ENCODE peak calls at places on chromosomes 5 and 9, in six cellular contexts. Z, S, H, Q, A and F are unnamed samples. For H3K27me3, the result is how much of the 10 kb centered on the place peaks cover.

GRCh38 chr5:67173959-67174358 is 22.6 kb downstream of the CD180 start:
- DNase-seq in Z (no peak), S (no peak), H (no peak), Q (no peak), A (no peak), F (no peak)

GRCh38 chr9:4296217-4296616 is 3.7 kb downstream of the GLIS3 start:
- DNase-seq in Z (no peak), S (no peak), H (no peak), Q (no peak), A (no peak), F (no peak)

GRCh38 chr9:127458921-127459320 is 7.6 kb downstream of the LRSAM1 start:
- DNase-seq in Z (no peak), S (no peak), H (no peak), Q (no peak), A (no peak), F (no peak)

GRCh38 chr5:157331807-157332206 is 65.9 kb downstream of the CYFIP2 start:
- DNase-seq in Z (no peak), S (no peak), H (no peak), Q (no peak), A (no peak), F (no peak)

GRCh38 chr5:137743031-137743640 is 7.2 kb upstream of the KLHL3 start:
- DNase-seq in Z (no peak), S (no peak), H (peak), Q (no peak), A (peak), F (peak)

GRCh38 chr5:146366904-146367303 is 28.3 kb downstream of the POU4F3 start:
- DNase-seq in Z (no peak), S (no peak), H (no peak), Q (no peak), A (no peak), F (no peak)

GRCh38 chr5:169095976-169096375 is 205.0 kb downstream of the SLIT3 start:
- DNase-seq in Z (no peak), S (no peak), H (no peak), Q (no peak), A (no peak), F (no peak)

GRCh38 chr5:20538341-20538740 is 550.3 kb upstream of the CDH18 start:
- DNase-seq in Z (no peak), S (no peak), H (no peak), Q (no peak), A (no peak), F (no peak)

GRCh38 chr9:12923472-12924009 is 148.7 kb downstream of the LURAP1L start:
- DNase-seq in Z (peak), S (peak), H (no peak), Q (no peak), A (no peak), F (no peak)

GRCh38 chr9:101860920-101861319 is 122.5 kb upstream of the GRIN3A start:
- DNase-seq in Z (no peak), S (no peak), H (no peak), Q (no peak), A (no peak), F (no peak)

GRCh38 chr5:10546186-10546585 is 17.7 kb upstream of the ANKRD33B start:
- DNase-seq in Z (no peak), S (no peak), H (no peak), Q (no peak), A (no peak), F (no peak)

GRCh38 chr9:102855646-102856045 is 139.5 kb upstream of the CYLC2 start:
- DNase-seq in Z (no peak), S (no peak), H (no peak), Q (no peak), A (no peak), F (no peak)

GRCh38 chr9:94806307-94806893 is 79.9 kb downstream of the AOPEP start:
- DNase-seq in Z (no peak), S (no peak), H (no peak), Q (no peak), A (no peak), F (no peak)

GRCh38 chr9:72363908-72364678 is 915 bp downstream of the ZFAND5 start:
- DNase-seq in Z (no peak), S (peak), H (peak), Q (no peak), A (peak), F (peak)

GRCh38 chr5:135629164-135629563 is 50.4 kb upstream of the CXCL14 start:
- DNase-seq in Z (no peak), S (no peak), H (no peak), Q (no peak), A (no peak), F (no peak)

GRCh38 chr5:137613554-137614265 is 114.6 kb upstream of the SPOCK1 start:
- DNase-seq in Z (no peak), S (no peak), H (no peak), Q (no peak), A (no peak), F (no peak)

GRCh38 chr9:18699749-18700148 is 225.8 kb downstream of the ADAMTSL1 start:
- DNase-seq in Z (no peak), S (no peak), H (no peak), Q (no peak), A (no peak), F (no peak)

GRCh38 chr5:1056611-1057484 is 48.2 kb downstream of the NKD2 start:
- DNase-seq in Z (no peak), S (peak), H (no peak), Q (no peak), A (no peak), F (peak)

GRCh38 chr5:133706732-133707430 is 94.5 kb upstream of the FSTL4 start:
- DNase-seq in Z (no peak), S (no peak), H (no peak), Q (no peak), A (no peak), F (no peak)

GRCh38 chr5:156715287-156715686 is 134.8 kb upstream of the PPP1R2B start:
- DNase-seq in Z (no peak), S (no peak), H (no peak), Q (no peak), A (peak), F (no peak)

GRCh38 chr5:93078082-93079038 is 502.7 kb downstream of the NR2F1-AS1 start:
- DNase-seq in Z (peak), S (peak), H (no peak), Q (no peak), A (no peak), F (no peak)

GRCh38 chr5:151696470-151697061 is 9.9 kb upstream of the SPARC start:
- DNase-seq in Z (peak), S (peak), H (no peak), Q (no peak), A (peak), F (peak)

GRCh38 chr5:616342-617039 is 4.4 kb downstream of the CEP72 start:
- DNase-seq in Z (no peak), S (no peak), H (no peak), Q (no peak), A (no peak), F (no peak)

GRCh38 chr9:89543057-89543456 is 45.1 kb upstream of the SEMA4D start:
- DNase-seq in Z (no peak), S (no peak), H (no peak), Q (no peak), A (no peak), F (no peak)

GRCh38 chr5:143057580-143057999 is 287.4 kb downstream of the ARHGAP26 start:
- DNase-seq in Z (no peak), S (no peak), H (no peak), Q (no peak), A (no peak), F (no peak)

GRCh38 chr5:18043344-18043743 is 409.1 kb downstream of the TAF11L14 start:
- DNase-seq in Z (no peak), S (no peak), H (no peak), Q (no peak), A (no peak), F (peak)

GRCh38 chr5:37272564-37272963 is 23.4 kb upstream of the CPLANE1 start:
- DNase-seq in Z (no peak), S (no peak), H (no peak), Q (no peak), A (no peak), F (no peak)

GRCh38 chr5:14110196-14110595 is 32.9 kb upstream of the TRIO start:
- DNase-seq in Z (no peak), S (no peak), H (no peak), Q (no peak), A (no peak), F (no peak)

GRCh38 chr5:6556802-6557102 is 76.1 kb downstream of the NSUN2 start:
- DNase-seq in Z (no peak), S (no peak), H (no peak), Q (no peak), A (no peak), F (no peak)

GRCh38 chr9:19156805-19157204 is 29.5 kb upstream of the PLIN2 start:
- DNase-seq in Z (no peak), S (peak), H (no peak), Q (no peak), A (no peak), F (no peak)

GRCh38 chr5:56094579-56095361 is 100.0 kb upstream of the IL6ST start:
- DNase-seq in Z (no peak), S (no peak), H (no peak), Q (no peak), A (no peak), F (no peak)

GRCh38 chr9:129990269-129991005 is 52.6 kb downstream of the FNBP1 start:
- DNase-seq in Z (no peak), S (no peak), H (no peak), Q (no peak), A (no peak), F (no peak)

GRCh38 chr5:26024774-26025173 is 1013.6 kb downstream of the CDH9 start:
- DNase-seq in Z (no peak), S (no peak), H (no peak), Q (peak), A (peak), F (peak)

GRCh38 chr5:126358525-126358924 is 64.7 kb upstream of the GRAMD2B start:
- DNase-seq in Z (no peak), S (no peak), H (no peak), Q (no peak), A (no peak), F (no peak)

GRCh38 chr5:56170557-56170956 is 62.6 kb downstream of the ANKRD55 start:
- DNase-seq in Z (no peak), S (no peak), H (no peak), Q (no peak), A (no peak), F (no peak)

GRCh38 chr5:16539169-16539666 is 73.6 kb upstream of the ZNF622 start:
- DNase-seq in Z (no peak), S (peak), H (no peak), Q (no peak), A (no peak), F (no peak)

GRCh38 chr9:72006481-72006880 is 53.9 kb downstream of the C9orf57 start:
- DNase-seq in Z (no peak), S (no peak), H (no peak), Q (no peak), A (no peak), F (no peak)

DNA sequence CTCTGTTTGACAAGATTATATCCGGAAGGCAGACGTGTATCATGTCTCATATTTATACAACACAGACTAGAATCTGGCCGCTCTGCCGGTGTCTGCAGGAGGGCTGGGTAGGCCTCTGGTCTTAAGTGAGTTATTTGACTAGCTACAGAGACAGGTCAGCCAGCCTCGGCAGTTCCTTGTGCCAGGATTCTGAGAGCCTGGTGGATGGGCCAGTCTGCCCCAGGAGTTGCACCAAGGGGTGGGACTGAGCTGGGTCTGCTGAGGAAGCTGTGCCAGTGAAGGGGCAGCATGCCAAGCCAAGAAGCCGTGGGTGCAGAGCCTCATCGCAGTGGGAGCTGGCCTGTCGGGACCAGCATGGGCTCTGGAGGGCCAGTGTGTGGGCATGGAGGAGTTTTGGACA is 7.1 kb downstream of the SNX18 start:
- DNase-seq in Z (no peak), S (no peak), H (no peak), Q (no peak), A (no peak), F (no peak)
- H3K4me3 ChIP-seq in Z (peak), S (peak), H (no peak), Q (no peak), A (no peak), F (no peak)

DNA sequence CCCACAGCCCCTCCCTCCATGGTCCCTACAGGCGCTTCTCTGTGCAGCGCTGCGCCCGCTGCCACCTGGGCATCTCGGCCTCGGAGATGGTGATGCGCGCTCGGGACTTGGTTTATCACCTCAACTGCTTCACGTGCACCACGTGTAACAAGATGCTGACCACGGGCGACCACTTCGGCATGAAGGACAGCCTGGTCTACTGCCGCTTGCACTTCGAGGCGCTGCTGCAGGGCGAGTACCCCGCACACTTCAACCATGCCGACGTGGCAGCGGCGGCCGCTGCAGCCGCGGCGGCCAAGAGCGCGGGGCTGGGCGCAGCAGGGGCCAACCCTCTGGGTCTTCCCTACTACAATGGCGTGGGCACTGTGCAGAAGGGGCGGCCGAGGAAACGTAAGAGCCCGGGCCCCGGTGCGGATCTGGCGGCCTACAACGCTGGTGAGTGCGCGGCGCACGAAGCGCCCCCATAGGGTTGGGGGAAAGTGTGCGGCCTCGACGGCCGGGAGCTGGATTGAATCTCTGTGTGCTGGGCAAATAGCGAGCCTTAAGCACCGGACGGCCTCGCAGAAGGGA is 3.6 kb downstream of the LHX2 start:
- DNase-seq in Z (no peak), S (no peak), H (no peak), Q (no peak), A (peak), F (peak)
- H3K27me3 ChIP-seq in Z (half or more), S (half or more), H (under half), Q (half or more), A (half or more), F (half or more)

GRCh38 chr9:124009835-124010226 is 1.7 kb upstream of the LHX2 start:
- DNase-seq in Z (no peak), S (no peak), H (no peak), Q (no peak), A (no peak), F (peak)

GRCh38 chr9:124007468-124008306 is 3.9 kb upstream of the LHX2 start:
- DNase-seq in Z (no peak), S (no peak), H (peak), Q (no peak), A (peak), F (peak)

GRCh38 chr9:124010303-124010664 is 1.3 kb upstream of the LHX2 start:
- DNase-seq in Z (no peak), S (no peak), H (no peak), Q (no peak), A (peak), F (peak)

GRCh38 chr9:124008307-124008854 is 3.2 kb upstream of the LHX2 start:
- DNase-seq in Z (no peak), S (no peak), H (peak), Q (no peak), A (peak), F (peak)

GRCh38 chr9:124008855-124009834 is 2.4 kb upstream of the LHX2 start:
- DNase-seq in Z (no peak), S (no peak), H (peak), Q (no peak), A (peak), F (peak)
- H3K4me3 ChIP-seq in Z (no peak), S (peak), H (peak), Q (peak), A (peak), F (peak)

GRCh38 chr9:137168907-137169763 is 716 bp downstream of the LRRC26 start:
- DNase-seq in Z (no peak), S (no peak), H (peak), Q (no peak), A (peak), F (peak)

GRCh38 chr9:137167113-137167751 is 2.6 kb downstream of the LRRC26 start:
- DNase-seq in Z (no peak), S (no peak), H (no peak), Q (no peak), A (no peak), F (peak)

GRCh38 chr9:137169764-137170460 is at the start of gene LRRC26:
- DNase-seq in Z (no peak), S (no peak), H (no peak), Q (no peak), A (no peak), F (no peak)

GRCh38 chr9:137167752-137168574 is 1.9 kb downstream of the LRRC26 start:
- DNase-seq in Z (no peak), S (no peak), H (peak), Q (no peak), A (peak), F (peak)

GRCh38 chr9:137168575-137168906 is 1.3 kb downstream of the LRRC26 start:
- DNase-seq in Z (no peak), S (no peak), H (no peak), Q (no peak), A (peak), F (no peak)
- H3K27me3 ChIP-seq in Z (half or more), S (half or more), H (half or more), Q (half or more), A (half or more), F (half or more)

GRCh38 chr5:132486318-132487094 is 4.1 kb downstream of the IRF1 start:
- DNase-seq in Z (no peak), S (no peak), H (no peak), Q (no peak), A (no peak), F (no peak)

GRCh38 chr5:132487095-132487428 is 3.5 kb downstream of the IRF1 start:
- DNase-seq in Z (no peak), S (no peak), H (no peak), Q (no peak), A (no peak), F (no peak)

GRCh38 chr5:132489051-132489770 is 1.4 kb downstream of the IRF1 start:
- DNase-seq in Z (no peak), S (no peak), H (no peak), Q (no peak), A (no peak), F (peak)

GRCh38 chr5:132488590-132488989 is 2.0 kb downstream of the IRF1 start:
- DNase-seq in Z (no peak), S (no peak), H (no peak), Q (no peak), A (no peak), F (no peak)

DNA sequence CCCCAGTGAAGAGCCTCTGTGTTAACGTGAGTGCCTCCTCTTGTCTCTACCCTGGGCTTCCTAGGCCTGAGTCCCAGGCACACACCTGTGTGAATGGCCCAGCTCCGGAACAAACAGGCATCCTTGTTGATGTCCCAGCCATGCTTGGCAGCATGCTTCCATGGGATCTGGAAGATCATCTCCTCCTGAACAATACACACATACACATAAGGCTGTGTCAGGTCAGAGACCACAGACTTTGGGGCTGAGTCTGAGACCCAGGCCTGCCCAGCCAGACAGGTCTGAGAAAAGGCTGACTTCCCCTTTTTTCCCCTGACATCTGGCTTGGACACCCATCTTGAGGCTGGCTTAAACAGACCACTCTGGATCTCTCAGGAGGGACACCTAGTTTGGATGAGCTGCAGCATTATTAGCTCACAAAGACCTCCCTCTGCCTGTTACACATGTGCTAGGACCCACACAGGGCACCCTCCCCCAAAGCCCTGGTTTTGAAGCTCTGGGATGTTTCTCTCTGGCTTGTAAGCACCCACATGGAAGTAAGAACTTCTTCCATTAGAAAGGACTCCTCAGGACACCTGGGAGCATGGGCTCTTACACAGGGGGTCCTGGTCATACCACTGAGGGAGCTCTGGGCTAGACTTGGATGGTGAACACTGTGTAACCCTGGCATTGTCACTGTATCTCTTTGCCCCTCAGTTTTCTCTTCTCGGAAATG is 2.6 kb downstream of the IRF1 start:
- DNase-seq in Z (no peak), S (no peak), H (no peak), Q (no peak), A (no peak), F (peak)
- H3K4me3 ChIP-seq in Z (peak), S (peak), H (no peak), Q (no peak), A (no peak), F (no peak)